ENCODE peak calls at places on chromosomes 16 and 17, in five cellular contexts. W is HCT116, E is H1, Y is HepG2, K is K562. Z is an unnamed sample.

GRCh38 chr16:78284957-78285434 is 185.5 kb downstream of the WWOX start:
- DNase-seq in W (no peak), E (no peak), Y (peak), K (no peak), Z (no peak)

GRCh38 chr17:44216173-44216572 is 3.3 kb downstream of the UBTF start:
- DNase-seq in W (no peak), E (no peak), Y (no peak), K (no peak), Z (no peak)

GRCh38 chr17:56599566-56599965 is 6.1 kb downstream of the NOG start:
- DNase-seq in W (no peak), E (no peak), Y (no peak), K (no peak), Z (no peak)

GRCh38 chr17:67256075-67256732 is 11.2 kb upstream of the HELZ start:
- DNase-seq in W (no peak), E (no peak), Y (no peak), K (no peak), Z (no peak)

GRCh38 chr16:79599256-79599836 is 1.2 kb downstream of the MAF start:
- DNase-seq in W (no peak), E (no peak), Y (no peak), K (no peak), Z (no peak)

GRCh38 chr17:46874906-46875305 is 23.5 kb downstream of the WNT9B start:
- DNase-seq in W (no peak), E (no peak), Y (no peak), K (no peak), Z (no peak)

GRCh38 chr17:82154881-82155331 is 56.9 kb upstream of the FASN start:
- DNase-seq in W (no peak), E (no peak), Y (no peak), K (no peak), Z (no peak)

GRCh38 chr17:11330871-11331270 is 89.9 kb downstream of the SHISA6 start:
- DNase-seq in W (no peak), E (peak), Y (no peak), K (no peak), Z (no peak)

GRCh38 chr17:2705263-2705662 is 6.3 kb downstream of the CLUH start:
- DNase-seq in W (no peak), E (no peak), Y (peak), K (no peak), Z (no peak)

GRCh38 chr17:11608396-11608795 is 10.1 kb downstream of the DNAH9 start:
- DNase-seq in W (no peak), E (no peak), Y (peak), K (no peak), Z (no peak)

GRCh38 chr17:47763913-47764582 is 31.0 kb downstream of the TBX21 start:
- DNase-seq in W (no peak), E (no peak), Y (no peak), K (no peak), Z (no peak)

GRCh38 chr16:78463591-78463990 is 364.1 kb downstream of the WWOX start:
- DNase-seq in W (no peak), E (no peak), Y (no peak), K (no peak), Z (no peak)

GRCh38 chr16:2508722-2509400 is 4.9 kb upstream of the ATP6V0C start:
- DNase-seq in W (no peak), E (no peak), Y (no peak), K (no peak), Z (no peak)

GRCh38 chr17:49249292-49249794 is 18.8 kb upstream of the PHOSPHO1 start:
- DNase-seq in W (no peak), E (no peak), Y (no peak), K (peak), Z (no peak)

GRCh38 chr16:79519448-79519847 is 81.1 kb downstream of the MAF start:
- DNase-seq in W (no peak), E (no peak), Y (no peak), K (no peak), Z (no peak)

GRCh38 chr17:62823111-62823895 is 15.2 kb upstream of the MARCHF10 start:
- DNase-seq in W (no peak), E (no peak), Y (no peak), K (no peak), Z (no peak)

GRCh38 chr16:54281535-54282201 is 4.9 kb downstream of the IRX3 start:
- DNase-seq in W (no peak), E (no peak), Y (no peak), K (no peak), Z (no peak)

GRCh38 chr17:38604479-38605229 is 1.1 kb downstream of the SRCIN1 start:
- DNase-seq in W (no peak), E (no peak), Y (peak), K (peak), Z (no peak)

GRCh38 chr17:16926591-16927451 is 45.1 kb downstream of the TNFRSF13B start:
- DNase-seq in W (no peak), E (no peak), Y (no peak), K (no peak), Z (no peak)

GRCh38 chr17:35214631-35215273 is 20.6 kb upstream of the SLC35G3 start:
- DNase-seq in W (no peak), E (no peak), Y (no peak), K (no peak), Z (no peak)

GRCh38 chr16:81444448-81445121 is at the start of gene CMIP:
- DNase-seq in W (peak), E (peak), Y (peak), K (peak), Z (peak)
- TF ChIP-seq JUND in W (no peak), E (no peak), Y (no peak), K (no peak), Z (no peak)

GRCh38 chr16:76668207-76668725 is 391.1 kb downstream of the CNTNAP4 start:
- DNase-seq in W (no peak), E (no peak), Y (peak), K (peak), Z (no peak)
- TF ChIP-seq JUND in W (no peak), E (no peak), Y (no peak), K (no peak), Z (no peak)

GRCh38 chr16:4309833-4310266 is 6.0 kb upstream of the GLIS2 start:
- DNase-seq in W (peak), E (peak), Y (peak), K (no peak), Z (peak)
- TF ChIP-seq JUND in W (no peak), E (no peak), Y (no peak), K (no peak), Z (no peak)

GRCh38 chr17:14205992-14206461 is 30.6 kb downstream of the CDRT15 start:
- DNase-seq in W (peak), E (no peak), Y (no peak), K (no peak), Z (peak)
- TF ChIP-seq JUND in W (peak), E (no peak), Y (no peak), K (no peak), Z (no peak)

DNA sequence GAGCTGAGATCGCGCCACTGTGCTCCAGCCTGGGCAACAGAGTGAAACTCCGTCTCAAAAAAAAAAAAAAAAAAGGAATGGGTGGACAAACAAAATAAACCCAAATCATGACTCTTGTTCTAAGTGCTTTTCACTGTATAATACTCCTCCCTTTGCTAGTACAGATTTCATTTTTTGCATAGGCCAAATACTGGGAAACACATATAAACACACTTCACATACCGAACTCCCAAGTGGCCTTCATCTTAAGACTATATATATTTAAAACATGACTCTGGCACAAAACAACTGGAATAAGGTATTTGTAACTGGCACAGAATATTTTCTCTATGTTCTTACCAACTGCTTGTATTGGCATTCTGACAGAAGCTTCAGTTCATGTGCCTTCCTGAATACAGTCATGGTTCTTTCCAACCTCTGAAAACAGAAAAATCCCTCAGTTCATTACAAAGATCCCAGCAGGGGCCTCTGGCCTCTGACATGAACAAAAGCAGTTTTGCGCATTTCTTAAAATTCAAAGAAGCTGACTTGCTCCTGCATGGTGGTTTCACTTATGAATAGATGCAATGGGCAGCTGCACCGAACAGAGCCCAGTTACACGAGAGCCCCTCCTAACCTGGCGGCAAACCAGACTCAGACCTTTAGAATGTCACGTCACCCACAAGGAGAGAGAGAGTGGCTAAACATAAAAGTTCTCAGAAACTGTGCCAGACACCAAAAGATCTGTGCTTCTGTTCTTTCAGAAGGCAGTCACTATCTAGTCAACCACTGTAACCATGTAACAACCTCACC is 19.1 kb upstream of the COPRS start:
- DNase-seq in W (no peak), E (no peak), Y (no peak), K (no peak), Z (no peak)
- TF ChIP-seq JUND in W (no peak), E (no peak), Y (no peak), K (no peak), Z (no peak)

DNA sequence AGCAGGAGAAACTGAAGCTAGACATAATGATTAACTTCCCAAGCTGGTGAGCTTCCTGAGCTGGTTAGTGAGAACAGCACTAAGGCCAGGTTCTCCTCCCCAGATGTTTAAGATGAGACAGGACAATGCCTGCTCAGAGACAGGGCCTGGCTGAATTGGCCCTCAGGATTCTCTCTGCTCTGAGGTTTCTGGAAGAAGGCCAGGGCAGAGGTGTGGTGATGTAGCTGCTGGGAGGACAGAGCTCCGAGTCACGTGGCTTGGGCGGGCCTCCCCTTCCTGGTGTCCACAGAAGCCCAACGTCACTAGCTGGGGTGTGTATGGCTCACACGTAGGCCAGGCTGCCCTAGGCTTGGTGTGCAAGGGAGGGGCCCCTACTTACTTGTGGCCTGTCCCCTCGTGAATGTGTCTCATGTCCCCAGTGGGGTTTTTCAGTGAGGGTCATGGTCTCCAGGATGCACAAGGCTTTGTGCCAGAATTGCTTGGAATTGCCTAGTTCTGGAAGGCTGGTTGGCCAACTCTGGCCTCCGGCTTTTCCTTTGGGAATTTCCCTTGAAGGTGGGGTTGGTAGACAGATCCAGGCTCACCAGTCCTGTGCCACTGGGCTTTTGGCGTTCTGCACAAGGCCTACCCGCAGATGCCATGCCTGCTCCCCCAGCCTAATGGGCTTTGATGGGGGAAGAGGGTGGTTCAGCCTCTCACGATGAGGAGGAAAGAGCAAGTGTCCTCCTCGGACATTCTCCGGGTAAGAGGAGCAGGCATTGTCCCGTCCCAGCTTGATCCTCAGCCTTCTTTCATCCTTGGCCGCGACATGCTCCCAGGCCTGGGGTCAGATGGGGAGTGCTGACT is 3.4 kb downstream of the NOD2 start:
- DNase-seq in W (peak), E (no peak), Y (peak), K (peak), Z (peak)
- TF ChIP-seq JUND in W (no peak), E (no peak), Y (no peak), K (peak), Z (no peak)